ENCODE peak calls at places on chromosomes 5 and 9, in eight cellular contexts. I is ELF-1, N is IMR-90, M is NCI-H1930, E is left ventricle myocardium superior, T is NCI-H1694 treated with DMSO at 0.1 percent for 48 hours, R is nephron progenitor cell, C is right lobe of liver. Q is an unnamed sample.

GRCh38 chr5:1419476-1420210 is 25.6 kb downstream of the SLC6A3 start:
- DNase-seq in N (no peak), T (no peak), C (peak; percentile 8), I (no peak), R (no peak), M (no peak), E (peak; percentile 7), Q (peak; percentile 27)

GRCh38 chr9:27429436-27429835 is 94.7 kb upstream of the IFNK start:
- DNase-seq in I (no peak), N (no peak), M (no peak), C (no peak), E (no peak), T (no peak), R (no peak), Q (no peak)

GRCh38 chr9:135833864-135834263 is 73.5 kb downstream of the CAMSAP1 start:
- DNase-seq in N (no peak), I (no peak), E (no peak), T (no peak), M (no peak), R (no peak), C (no peak), Q (no peak)

GRCh38 chr5:137836997-137837396 is 30.7 kb upstream of the MYOT start:
- DNase-seq in I (no peak), N (peak; percentile 1), M (no peak), R (no peak), T (no peak), C (no peak), E (no peak), Q (no peak)

GRCh38 chr9:138046641-138047301 is 169.2 kb downstream of the CACNA1B start:
- DNase-seq in R (no peak), C (no peak), I (no peak), N (no peak), E (no peak), T (no peak), M (no peak), Q (peak; percentile 42)

GRCh38 chr9:83062011-83062652 is 810 bp downstream of the RASEF start:
- DNase-seq in I (no peak), C (peak; percentile 33), E (peak; percentile 27), T (peak; percentile 29), M (no peak), R (peak; percentile 20), N (peak; percentile 18), Q (no peak)

GRCh38 chr5:104977530-104977929 is 1414.9 kb upstream of the NUDT12 start:
- DNase-seq in R (no peak), M (no peak), N (no peak), I (no peak), T (no peak), E (no peak), C (no peak), Q (no peak)

GRCh38 chr5:91956738-91957137 is 573.6 kb upstream of the ARRDC3 start:
- DNase-seq in I (peak; percentile 8), E (no peak), R (no peak), N (no peak), M (no peak), C (no peak), T (no peak), Q (no peak)

GRCh38 chr5:17024686-17025180 is 88.6 kb upstream of the MYO10 start:
- DNase-seq in N (peak; percentile 85), R (no peak), I (peak; percentile 77), E (no peak), M (no peak), C (no peak), T (no peak), Q (no peak)

GRCh38 chr9:87657190-87657589 is 68.7 kb upstream of the CTSL start:
- DNase-seq in E (no peak), N (no peak), T (no peak), C (no peak), I (no peak), R (no peak), M (no peak), Q (no peak)

GRCh38 chr9:124510650-124511425 is 3.6 kb upstream of the NR5A1 start:
- DNase-seq in I (no peak), N (peak; percentile 21), E (no peak), M (no peak), T (no peak), R (no peak), C (no peak), Q (peak; percentile 37)

GRCh38 chr5:169044982-169045381 is 256.0 kb downstream of the SLIT3 start:
- DNase-seq in T (no peak), E (no peak), N (no peak), I (no peak), C (no peak), R (no peak), M (no peak), Q (no peak)

GRCh38 chr5:93078082-93079038 is 502.7 kb downstream of the NR2F1-AS1 start:
- DNase-seq in R (no peak), M (no peak), I (no peak), E (peak; percentile 49), N (peak; percentile 93), C (peak; percentile 60), T (peak; percentile 72), Q (no peak)

GRCh38 chr9:134420974-134421432 is 94.7 kb downstream of the RXRA start:
- DNase-seq in T (no peak), E (no peak), I (no peak), N (no peak), C (no peak), R (no peak), M (no peak), Q (no peak)

GRCh38 chr5:58294598-58295298 is 165.1 kb downstream of the PLK2 start:
- DNase-seq in E (no peak), I (no peak), N (peak; percentile 61), C (no peak), T (no peak), R (no peak), M (no peak), Q (no peak)

GRCh38 chr5:123708074-123708806 is 196.3 kb downstream of the CSNK1G3 start:
- DNase-seq in N (peak; percentile 90), R (no peak), T (no peak), E (no peak), M (no peak), C (no peak), I (no peak), Q (no peak)

GRCh38 chr9:35193762-35194161 is 32.0 kb downstream of the UNC13B start:
- DNase-seq in I (no peak), C (no peak), T (no peak), E (no peak), R (no peak), N (peak; percentile 2), M (no peak), Q (no peak)

GRCh38 chr5:110909950-110910349 is 161.6 kb upstream of the TSLP start:
- DNase-seq in R (no peak), N (peak; percentile 72), I (no peak), C (no peak), E (no peak), T (peak; percentile 10), M (no peak), Q (no peak)

GRCh38 chr5:38780950-38781349 is 64.9 kb upstream of the OSMR start:
- DNase-seq in R (no peak), N (peak; percentile 66), M (no peak), C (no peak), T (no peak), E (peak; percentile 59), I (no peak), Q (no peak)

GRCh38 chr5:157820593-157821252 is 38.2 kb downstream of the CLINT1 start:
- DNase-seq in C (no peak), N (peak; percentile 65), R (peak; percentile 16), I (no peak), E (no peak), T (peak; percentile 5), M (no peak), Q (no peak)

GRCh38 chr5:43485406-43485805 is 1.7 kb upstream of the TMEM267 start:
- DNase-seq in R (no peak), T (no peak), I (no peak), C (no peak), N (peak; percentile 1), E (no peak), M (no peak), Q (no peak)

GRCh38 chr5:90337449-90338052 is 72.0 kb downstream of the CETN3 start:
- DNase-seq in N (no peak), I (no peak), E (no peak), T (no peak), R (no peak), C (no peak), M (no peak), Q (no peak)

GRCh38 chr9:129312251-129312650 is 134.2 kb upstream of the IER5L start:
- DNase-seq in R (no peak), E (no peak), N (no peak), M (no peak), T (no peak), C (peak; percentile 11), I (no peak), Q (no peak)

GRCh38 chr9:97966493-97966892 is 16.6 kb upstream of the ANP32B start:
- DNase-seq in E (no peak), M (no peak), R (no peak), N (no peak), I (no peak), C (no peak), T (no peak), Q (no peak)

GRCh38 chr9:98742325-98743280 is 33.9 kb upstream of the GABBR2 start:
- DNase-seq in N (peak; percentile 81), M (no peak), I (no peak), T (no peak), R (no peak), C (no peak), E (no peak), Q (no peak)

GRCh38 chr9:127778280-127779135 is at the start of gene SH2D3C:
- DNase-seq in M (no peak), N (no peak), E (peak; percentile 75), C (no peak), R (peak; percentile 45), I (no peak), T (no peak), Q (no peak)

GRCh38 chr5:150113047-150113744 is 26.8 kb upstream of the CSF1R start:
- DNase-seq in I (peak; percentile 82), N (no peak), R (no peak), C (no peak), E (peak; percentile 40), M (no peak), T (no peak), Q (peak; percentile 6)

GRCh38 chr5:31096238-31096865 is 97.1 kb upstream of the CDH6 start:
- DNase-seq in R (no peak), M (no peak), C (no peak), I (no peak), N (peak; percentile 91), T (no peak), E (no peak), Q (no peak)

GRCh38 chr9:33443504-33444154 is 3.8 kb downstream of the AQP3 start:
- DNase-seq in T (no peak), N (no peak), M (no peak), E (no peak), R (no peak), C (no peak), I (peak; percentile 23), Q (no peak)

GRCh38 chr9:69975681-69976080 is 68.0 kb upstream of the MAMDC2 start:
- DNase-seq in M (no peak), I (no peak), N (peak; percentile 55), E (no peak), T (no peak), R (no peak), C (no peak), Q (no peak)

GRCh38 chr5:158641016-158641415 is 458.7 kb downstream of the EBF1 start:
- DNase-seq in C (no peak), R (no peak), T (no peak), M (no peak), N (no peak), E (no peak), I (no peak), Q (no peak)

GRCh38 chr5:147737921-147738320 is 44.6 kb downstream of the JAKMIP2 start:
- DNase-seq in T (no peak), E (no peak), R (no peak), M (no peak), I (no peak), N (no peak), C (no peak), Q (no peak)

GRCh38 chr5:2576823-2577222 is 174.7 kb downstream of the IRX2 start:
- DNase-seq in I (no peak), R (no peak), T (no peak), N (no peak), M (no peak), C (no peak), E (no peak), Q (no peak)